ENCODE peak calls at places on chromosomes 3 and 15, in nine cellular contexts. O is esophagus squamous epithelium; R is cardiac muscle cell; X is fibroblast of lung; Z is IMR-90; J is CD4-positive, CD25-positive, alpha-beta regulatory T cell; N is upper lobe of right lung; H is body of pancreas; L is heart left ventricle. B is an unnamed sample. For H3K4me1, the result is how much of the 10 kb centered on the place peaks cover.

GRCh38 chr3:65619391-65620298 is 419.1 kb downstream of the MAGI1 start:
- DNase-seq in O (no peak), R (peak), X (peak), Z (peak), J (no peak), N (no peak), H (no peak), L (no peak), B (no peak)

GRCh38 chr15:69954726-69955125 is 143.0 kb downstream of the TLE3 start:
- DNase-seq in O (no peak), R (no peak), X (no peak), Z (no peak), J (no peak), N (no peak), H (no peak), L (no peak), B (no peak)

GRCh38 chr3:107384428-107384827 is 7.2 kb downstream of the CCDC54 start:
- DNase-seq in O (no peak), R (no peak), X (no peak), Z (no peak), J (no peak), N (no peak), H (no peak), L (no peak), B (no peak)

GRCh38 chr15:56820333-56820732 is 87.0 kb upstream of the ZNF280D start:
- DNase-seq in O (no peak), R (no peak), X (no peak), Z (no peak), J (no peak), N (no peak), H (no peak), L (no peak), B (no peak)

GRCh38 chr3:145780301-145780700 is 380.7 kb downstream of the PLOD2 start:
- DNase-seq in O (no peak), R (no peak), X (peak), Z (no peak), J (no peak), N (no peak), H (no peak), L (no peak), B (no peak)

GRCh38 chr3:194780706-194781105 is 95.0 kb downstream of the FAM43A start:
- DNase-seq in O (no peak), R (no peak), X (no peak), Z (no peak), J (no peak), N (no peak), H (no peak), L (no peak), B (no peak)

GRCh38 chr15:31255176-31255510 is 71.5 kb upstream of the KLF13 start:
- DNase-seq in O (no peak), R (no peak), X (no peak), Z (no peak), J (no peak), N (peak), H (no peak), L (no peak), B (no peak)

GRCh38 chr15:75056036-75056435 is 32.6 kb downstream of the PPCDC start:
- DNase-seq in O (no peak), R (no peak), X (no peak), Z (no peak), J (no peak), N (peak), H (no peak), L (no peak), B (peak)

GRCh38 chr15:51874751-51875644 is 45.5 kb downstream of the TMOD3 start:
- DNase-seq in O (no peak), R (peak), X (peak), Z (peak), J (no peak), N (no peak), H (no peak), L (no peak), B (no peak)

GRCh38 chr3:171347017-171347979 is 112.9 kb downstream of the TNIK start:
- DNase-seq in O (no peak), R (peak), X (peak), Z (peak), J (no peak), N (no peak), H (no peak), L (no peak), B (no peak)

GRCh38 chr15:80203361-80203885 is 48.6 kb downstream of the CTXND1 start:
- DNase-seq in O (no peak), R (no peak), X (no peak), Z (no peak), J (no peak), N (no peak), H (no peak), L (no peak), B (no peak)

GRCh38 chr3:61638721-61639120 is 77.3 kb downstream of the PTPRG start:
- DNase-seq in O (no peak), R (no peak), X (peak), Z (peak), J (no peak), N (no peak), H (no peak), L (no peak), B (no peak)
- H3K27ac ChIP-seq in O (no peak), R (no peak), X (peak), Z (peak), J (no peak), N (no peak), H (no peak), L (no peak), B (no peak)

GRCh38 chr15:73604477-73604876 is 28.7 kb downstream of the NPTN start:
- DNase-seq in O (no peak), R (no peak), X (no peak), Z (no peak), J (no peak), N (no peak), H (no peak), L (no peak), B (no peak)
- H3K4me1 ChIP-seq in O (half or more), R (under half), X (under half), Z (under half), J (under half), N (half or more), H (half or more), L (half or more), B (under half)

DNA sequence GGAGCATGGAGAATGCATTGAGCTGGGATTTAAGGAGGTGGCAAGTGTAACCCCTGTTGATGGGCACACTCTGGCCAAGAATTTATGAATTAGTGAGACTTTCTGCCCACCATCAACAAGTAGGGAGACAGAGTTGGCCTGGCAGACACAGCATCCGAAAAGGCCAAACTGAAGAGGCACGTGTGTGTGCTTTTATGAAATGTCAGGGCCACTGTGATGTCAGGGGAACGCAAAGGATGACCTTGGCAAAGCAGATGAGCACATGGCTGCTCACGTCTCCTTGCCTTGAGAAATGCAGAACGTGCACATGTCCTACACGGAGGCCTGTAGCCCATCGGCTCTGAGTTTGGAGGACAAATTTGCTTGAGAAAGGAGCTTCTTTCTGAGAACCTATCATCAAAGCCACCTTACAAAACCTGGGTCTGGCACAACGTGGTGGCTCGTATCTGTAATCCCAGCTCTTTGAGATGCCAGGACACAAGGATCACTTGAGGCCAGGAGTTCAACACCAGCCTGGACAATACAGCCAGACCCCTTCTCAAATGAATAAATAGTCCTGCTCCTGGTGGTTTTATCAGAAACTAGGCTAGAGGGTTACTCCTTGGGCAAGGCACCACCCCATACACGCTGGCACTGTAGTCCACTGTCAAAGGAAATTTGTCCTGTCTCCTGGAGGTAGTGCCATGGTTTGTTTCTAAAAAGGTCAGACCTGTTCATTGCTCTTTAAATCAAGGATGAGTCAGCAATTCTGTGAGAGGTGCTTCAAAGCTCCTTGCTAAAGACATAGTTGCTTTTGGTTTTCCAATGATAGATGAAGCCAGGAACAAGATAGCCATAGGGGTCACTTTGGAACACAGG is 942 bp upstream of the SH3BP5 start:
- DNase-seq in O (no peak), R (no peak), X (no peak), Z (no peak), J (no peak), N (no peak), H (no peak), L (no peak), B (no peak)
- H3K4me3 ChIP-seq in O (peak), R (no peak), X (no peak), Z (no peak), J (peak), N (peak), H (no peak), L (no peak), B (no peak)

GRCh38 chr15:88932875-88933330 is 19.7 kb upstream of the MFGE8 start:
- DNase-seq in O (no peak), R (no peak), X (no peak), Z (no peak), J (no peak), N (no peak), H (no peak), L (peak), B (no peak)
- H3K27ac ChIP-seq in O (peak), R (no peak), X (no peak), Z (no peak), J (no peak), N (no peak), H (no peak), L (peak), B (no peak)

DNA sequence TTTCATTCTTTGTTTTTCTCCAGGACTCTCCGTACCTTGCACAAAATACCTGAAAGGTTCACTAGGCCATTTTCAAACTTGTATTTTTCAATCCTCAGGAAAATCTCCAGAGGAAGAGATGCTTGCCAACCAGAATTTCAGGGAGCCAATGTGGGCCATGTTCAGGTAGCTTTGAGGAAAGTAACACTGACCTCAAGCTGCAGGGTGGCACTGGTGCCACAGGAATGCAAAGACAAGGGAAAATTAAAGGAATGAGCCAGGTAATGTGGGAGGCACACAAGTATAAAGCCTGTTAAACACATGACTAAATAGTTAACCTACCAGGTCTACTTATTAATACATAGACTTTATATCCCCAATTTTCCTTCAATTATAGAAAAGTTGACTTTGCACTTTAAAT is 51.9 kb upstream of the GAP43 start:
- DNase-seq in O (no peak), R (no peak), X (no peak), Z (no peak), J (no peak), N (no peak), H (no peak), L (no peak), B (no peak)
- H3K4me1 ChIP-seq in O (under half), R (under half), X (under half), Z (under half), J (under half), N (under half), H (under half), L (under half), B (under half)